ENCODE peak calls at places on chromosomes 11 and 22, in four cellular contexts. F is K562, R is GM12878, Q is HepG2. B is an unnamed sample.

GRCh38 chr11:16114451-16114850 is 241.9 kb downstream of the SOX6 start:
- DNase-seq in R (no peak), F (no peak), Q (no peak), B (no peak)

GRCh38 chr11:118343248-118343647 is 743 bp upstream of the CD3D start:
- DNase-seq in Q (no peak), R (no peak), F (no peak), B (no peak)

GRCh38 chr11:78930810-78931209 is 356.1 kb upstream of the NARS2 start:
- DNase-seq in Q (no peak), R (no peak), F (no peak), B (no peak)

GRCh38 chr11:104713366-104713765 is 184.9 kb downstream of the CASP12 start:
- DNase-seq in R (no peak), Q (no peak), F (no peak), B (no peak)

GRCh38 chr11:61671527-61671926 is 8.7 kb upstream of the DAGLA start:
- DNase-seq in F (peak), Q (peak), R (no peak), B (peak)

GRCh38 chr11:27039873-27040272 is 742 bp upstream of the BBOX1 start:
- DNase-seq in R (no peak), F (no peak), Q (no peak), B (no peak)

GRCh38 chr11:10490032-10490397 is 35.0 kb downstream of the AMPD3 start:
- DNase-seq in Q (no peak), R (no peak), F (no peak), B (no peak)

GRCh38 chr11:59769086-59769485 is 13.9 kb downstream of the STX3 start:
- DNase-seq in Q (no peak), R (no peak), F (no peak), B (no peak)

GRCh38 chr22:21823740-21824438 is 43.6 kb downstream of the MAPK1 start:
- DNase-seq in Q (no peak), F (peak), R (no peak), B (no peak)

GRCh38 chr11:111882202-111882601 is 2.9 kb downstream of the CFAP68 start:
- DNase-seq in Q (no peak), F (no peak), R (no peak), B (no peak)

GRCh38 chr22:34866501-34867171 is 199.3 kb upstream of the ISX start:
- DNase-seq in R (no peak), Q (no peak), F (no peak), B (no peak)

GRCh38 chr11:113991718-113992458 is 17.0 kb downstream of the HTR3A start:
- DNase-seq in R (no peak), Q (no peak), F (no peak), B (no peak)

GRCh38 chr22:39446239-39446721 is 10.5 kb upstream of the MGAT3 start:
- DNase-seq in R (peak), Q (no peak), F (peak), B (no peak)

GRCh38 chr11:40149721-40150120 is 1309.7 kb downstream of the LRRC4C start:
- DNase-seq in R (no peak), F (no peak), Q (no peak), B (no peak)

GRCh38 chr11:131637469-131638175 is 267.2 kb downstream of the NTM start:
- DNase-seq in Q (no peak), F (no peak), R (no peak), B (no peak)

GRCh38 chr22:31122196-31122531 is 602 bp upstream of the INPP5J start:
- DNase-seq in R (no peak), Q (no peak), F (no peak), B (no peak)

GRCh38 chr11:116459233-116459632 is 313.6 kb downstream of the BUD13 start:
- DNase-seq in R (no peak), Q (no peak), F (no peak), B (no peak)

GRCh38 chr11:93013646-93014045 is 44.2 kb downstream of the MTNR1B start:
- DNase-seq in Q (no peak), F (no peak), R (no peak), B (no peak)

GRCh38 chr11:84437129-84438123 is 1151.3 kb upstream of the CCDC90B start:
- DNase-seq in R (peak), F (no peak), Q (peak), B (no peak)

GRCh38 chr22:23764931-23765881 is 2.4 kb downstream of the C22orf15 start:
- DNase-seq in Q (no peak), R (no peak), F (no peak), B (no peak)

GRCh38 chr22:41532908-41533825 is 11.1 kb downstream of the POLR3H start:
- DNase-seq in F (peak), Q (peak), R (no peak), B (peak)

GRCh38 chr11:13382751-13383150 is 80.3 kb downstream of the BTBD10 start:
- DNase-seq in Q (no peak), F (no peak), R (no peak), B (no peak)

GRCh38 chr22:36365020-36365411 is 22.8 kb downstream of the MYH9 start:
- DNase-seq in Q (no peak), F (peak), R (no peak), B (peak)

GRCh38 chr11:61011950-61012830 is 40.7 kb downstream of the CD6 start:
- DNase-seq in F (no peak), Q (no peak), R (no peak), B (no peak)

GRCh38 chr22:17159504-17159951 is 451 bp upstream of the HDHD5 start:
- DNase-seq in F (no peak), Q (no peak), R (no peak), B (peak)

GRCh38 chr22:19505735-19506126 is 18.5 kb downstream of the CLDN5 start:
- DNase-seq in F (no peak), R (no peak), Q (no peak), B (no peak)

GRCh38 chr11:44775366-44776356 is 48.9 kb downstream of the TSPAN18 start:
- DNase-seq in F (peak), Q (peak), R (no peak), B (peak)

GRCh38 chr22:19679476-19680099 is 34.7 kb upstream of the SEPTIN5 start:
- DNase-seq in F (peak), Q (no peak), R (no peak), B (peak)

GRCh38 chr11:76659672-76660532 is 10.6 kb downstream of the LRRC32 start:
- DNase-seq in Q (no peak), F (no peak), R (no peak), B (no peak)

GRCh38 chr22:26675687-26676273 is 18.4 kb downstream of the MIAT start:
- DNase-seq in R (no peak), Q (no peak), F (no peak), B (no peak)

GRCh38 chr22:26677217-26677616 is 19.8 kb downstream of the MIAT start:
- DNase-seq in Q (no peak), R (no peak), F (no peak), B (no peak)

GRCh38 chr22:26681395-26681821 is 24.0 kb downstream of the MIAT start:
- DNase-seq in R (no peak), Q (no peak), F (no peak), B (no peak)

GRCh38 chr22:26680485-26680884 is 23.1 kb downstream of the MIAT start:
- DNase-seq in R (no peak), F (no peak), Q (no peak), B (no peak)

GRCh38 chr22:26679003-26679629 is 21.7 kb downstream of the MIAT start:
- DNase-seq in Q (peak), R (peak), F (peak), B (peak)
- TF ChIP-seq CEBPB in Q (no peak), R (no peak), F (no peak), B (no peak)

GRCh38 chr22:37893583-37893983 is 12.5 kb upstream of the MICALL1 start:
- DNase-seq in Q (peak), F (no peak), R (no peak), B (no peak)

GRCh38 chr22:37891926-37892325 is 14.2 kb upstream of the MICALL1 start:
- DNase-seq in F (no peak), Q (no peak), R (no peak), B (no peak)

GRCh38 chr22:37884420-37884819 is 21.7 kb upstream of the MICALL1 start:
- DNase-seq in F (no peak), R (no peak), Q (no peak), B (no peak)

GRCh38 chr22:37892566-37893338 is 13.3 kb upstream of the MICALL1 start:
- DNase-seq in R (no peak), Q (no peak), F (no peak), B (no peak)

DNA sequence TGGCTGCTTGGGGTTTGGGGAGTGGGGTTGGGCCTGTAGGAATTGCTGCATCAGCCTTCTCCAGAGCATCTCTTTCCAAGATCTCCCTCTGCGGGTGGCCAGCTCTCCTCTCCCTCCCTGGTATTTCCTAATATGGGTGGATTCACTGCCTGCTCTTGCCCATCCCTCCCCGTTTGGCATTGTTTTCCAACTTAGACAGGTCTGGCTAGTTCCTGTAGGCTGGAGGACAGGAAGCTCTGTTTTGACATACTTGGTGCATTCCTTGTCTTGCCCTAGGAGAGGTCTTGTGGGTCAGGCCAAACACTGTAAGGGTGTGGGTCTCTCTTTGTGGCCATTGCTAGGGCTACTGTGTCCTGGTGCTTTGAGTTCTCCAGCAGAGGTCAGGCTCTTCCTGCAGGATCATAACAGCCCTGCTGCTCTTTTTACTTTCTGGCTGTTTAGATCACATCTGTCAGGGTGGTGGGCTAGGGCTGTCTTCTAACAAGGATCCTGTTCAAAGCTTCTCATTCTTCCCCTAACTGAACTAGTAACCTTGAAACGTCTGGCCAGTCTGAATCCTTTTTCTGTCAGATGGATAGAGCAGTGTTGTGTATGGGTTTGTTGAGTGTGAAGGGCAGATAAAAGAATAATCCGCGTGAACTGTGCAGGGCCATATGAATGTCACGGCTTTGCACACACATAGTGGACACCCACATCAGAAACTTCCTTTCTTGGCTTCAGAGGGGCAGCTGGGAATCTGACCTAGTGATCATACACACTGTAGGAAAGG is 18.3 kb upstream of the MICALL1 start:
- DNase-seq in F (no peak), R (no peak), Q (no peak), B (no peak)
- TF ChIP-seq JUNB in F (no peak), R (no peak), Q (no peak), B (no peak)

GRCh38 chr22:45442120-45442519 is 28.6 kb downstream of the RIBC2 start:
- DNase-seq in Q (peak), F (no peak), R (no peak), B (no peak)

GRCh38 chr22:45448431-45448830 is 34.9 kb downstream of the RIBC2 start:
- DNase-seq in Q (no peak), F (no peak), R (no peak), B (no peak)

GRCh38 chr22:45444168-45444567 is 30.7 kb downstream of the RIBC2 start:
- DNase-seq in Q (no peak), R (no peak), F (no peak), B (no peak)

GRCh38 chr22:45446216-45446615 is 32.7 kb downstream of the RIBC2 start:
- DNase-seq in F (no peak), Q (no peak), R (no peak), B (no peak)

DNA sequence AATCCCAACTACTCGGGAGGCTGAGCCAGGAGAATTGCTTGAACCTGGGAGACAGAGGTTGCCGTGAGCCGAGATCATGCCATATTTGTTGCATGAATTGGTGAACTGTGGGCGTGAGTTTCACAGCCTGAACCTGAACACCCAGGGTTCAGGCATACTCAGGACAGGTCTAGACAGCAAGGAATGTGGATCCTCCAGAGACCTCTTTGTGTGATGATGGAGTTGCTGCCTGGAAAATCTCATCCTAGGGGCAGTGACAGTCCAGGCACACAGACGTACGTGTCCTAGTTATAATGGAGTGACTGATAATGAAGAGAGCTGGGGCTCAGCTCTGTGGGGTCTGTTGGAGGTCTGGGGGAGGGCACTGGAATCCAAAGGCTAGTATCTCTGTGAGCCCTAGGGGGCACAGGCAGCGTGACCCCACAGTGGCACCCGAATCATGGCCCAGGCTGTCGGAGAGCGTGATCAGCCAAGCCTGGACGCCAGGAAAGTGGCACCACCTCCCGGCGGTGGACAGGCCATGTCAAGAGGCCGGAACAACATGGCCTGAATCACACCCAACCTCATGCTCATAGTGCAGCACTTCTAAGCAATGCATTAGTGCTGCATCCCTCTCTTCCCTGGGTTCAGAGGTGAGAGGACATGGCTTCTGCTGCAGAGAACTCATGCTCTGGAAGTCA is 31.7 kb downstream of the RIBC2 start:
- DNase-seq in Q (no peak), F (no peak), R (no peak), B (no peak)
- TF ChIP-seq CEBPB in Q (no peak), F (no peak), R (no peak), B (no peak)

GRCh38 chr11:67437082-67437821 is at the start of gene PTPRCAP:
- DNase-seq in F (peak), Q (no peak), R (no peak), B (no peak)
- TF ChIP-seq JUNB in F (no peak), Q (no peak), R (no peak), B (no peak)

DNA sequence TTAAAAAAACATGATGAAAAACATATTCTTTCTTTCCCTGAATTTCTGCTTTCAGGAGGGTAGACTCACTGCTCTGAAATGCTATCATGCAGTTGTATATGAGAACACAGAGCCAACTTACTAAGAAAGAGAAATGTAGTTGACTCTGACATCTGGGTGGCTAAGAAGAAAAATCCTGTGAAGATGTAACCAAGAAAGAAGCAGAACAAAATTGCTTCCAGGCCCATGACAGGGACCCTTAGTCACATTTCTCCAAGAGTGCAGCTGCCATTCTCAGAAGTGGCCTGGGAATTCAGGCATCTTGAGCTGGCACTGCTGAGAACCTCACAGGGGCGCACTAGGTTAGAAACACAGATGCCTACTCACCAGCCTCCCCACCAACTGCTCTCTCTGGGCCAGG is 73.6 kb downstream of the RPL27A start:
- DNase-seq in F (no peak), Q (no peak), R (no peak), B (no peak)
- TF ChIP-seq CEBPB in F (no peak), Q (no peak), R (no peak), B (no peak)

GRCh38 chr11:4636136-4636535 is 1.1 kb upstream of the OR51D1 start:
- DNase-seq in Q (no peak), R (no peak), F (no peak), B (no peak)

GRCh38 chr11:4639931-4640330 is 2.7 kb downstream of the OR51D1 start:
- DNase-seq in F (no peak), Q (no peak), R (no peak), B (no peak)

GRCh38 chr11:4636962-4637661 is at the start of gene OR51D1:
- DNase-seq in Q (peak), F (peak), R (peak), B (peak)

GRCh38 chr11:4641501-4641900 is 2.3 kb upstream of the OR51E1 start:
- DNase-seq in R (no peak), F (no peak), Q (no peak), B (no peak)

DNA sequence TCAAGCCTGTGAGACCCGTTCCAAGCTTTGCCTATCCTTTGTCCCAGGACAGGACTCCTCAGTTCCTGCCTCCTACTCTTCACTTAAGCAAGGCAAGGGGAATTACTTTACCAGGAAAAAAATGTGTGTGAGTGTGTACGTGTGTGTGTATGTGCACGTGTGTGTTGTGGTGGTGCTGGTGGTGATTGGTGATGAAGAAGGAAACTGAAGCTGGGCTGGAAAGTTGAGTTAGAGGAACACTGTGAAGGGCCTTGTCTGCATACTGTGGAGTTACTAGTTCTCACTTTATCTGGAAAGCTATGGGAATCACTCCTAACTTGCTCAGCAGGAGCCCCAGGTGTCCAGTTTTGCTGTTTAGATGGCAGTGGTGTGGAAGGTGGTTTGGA is 378 bp downstream of the OR51D1 start:
- DNase-seq in R (no peak), F (no peak), Q (no peak), B (no peak)
- TF ChIP-seq JUNB in R (no peak), F (no peak), Q (no peak), B (no peak)

DNA sequence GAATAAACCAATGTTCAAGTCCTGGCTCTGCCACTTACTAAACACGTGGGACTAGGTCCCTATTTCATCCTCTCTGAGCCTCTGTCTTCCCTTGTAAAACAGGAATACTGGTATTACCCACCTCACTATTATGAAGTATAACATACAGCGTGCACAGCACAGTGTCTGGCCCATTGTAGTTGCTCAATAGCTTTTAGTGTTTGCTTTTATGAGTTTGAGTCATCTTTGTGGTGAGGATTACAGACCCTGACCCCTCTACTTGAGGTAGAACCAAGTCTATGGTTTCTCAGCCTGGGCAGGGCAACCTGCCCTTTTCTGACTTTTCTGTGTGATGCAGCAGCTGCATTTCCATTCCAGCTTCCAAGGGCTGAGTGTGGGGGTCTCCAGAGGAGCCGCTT is 16.5 kb downstream of the PRR5L start:
- DNase-seq in Q (no peak), R (no peak), F (no peak), B (no peak)
- TF ChIP-seq CEBPB in Q (peak), R (no peak), F (no peak), B (peak)

DNA sequence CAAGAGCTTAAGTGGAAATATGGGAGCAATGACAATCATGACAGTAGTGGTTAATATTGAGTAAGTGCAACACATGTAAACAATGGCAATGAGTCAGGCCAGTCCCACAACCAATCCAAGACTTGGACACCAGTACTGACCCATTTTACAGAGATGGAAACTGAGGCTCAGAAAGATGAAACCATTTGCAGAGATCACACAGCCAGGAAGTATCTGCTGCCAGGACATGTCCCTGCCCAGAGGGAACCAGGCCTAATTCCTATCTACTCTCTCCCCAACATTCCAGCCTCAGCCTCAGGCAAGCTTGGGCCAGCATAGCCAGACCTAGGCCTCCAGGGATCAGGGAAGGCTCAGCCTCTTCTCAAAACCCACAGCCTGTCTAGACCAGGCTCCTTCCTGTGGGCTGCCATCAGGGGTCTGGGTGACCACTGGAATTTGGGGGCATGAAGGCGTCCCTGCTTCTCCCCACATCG is 395.1 kb downstream of the MN1 start:
- DNase-seq in R (no peak), F (no peak), Q (no peak), B (no peak)
- TF ChIP-seq JUNB in R (no peak), F (no peak), Q (no peak), B (no peak)

GRCh38 chr11:56513280-56513679 is 22.1 kb upstream of the OR5M8 start:
- DNase-seq in R (no peak), F (no peak), Q (no peak), B (no peak)
- TF ChIP-seq CEBPB in R (no peak), F (no peak), Q (no peak), B (no peak)

GRCh38 chr11:21257461-21257860 is 588.1 kb downstream of the NELL1 start:
- DNase-seq in Q (no peak), F (no peak), R (no peak), B (no peak)
- TF ChIP-seq JUNB in Q (no peak), F (no peak), R (no peak), B (no peak)